ENCODE peak calls at places on chromosome 18, in ten cellular contexts. O, D, I, N, T, A, R, U, Z and W are unnamed samples.

GRCh38 chr18:50429207-50429948 is 54.5 kb downstream of the SKA1 start:
- DNase-seq in O (peak), D (no peak), I (peak), N (no peak), T (no peak), A (no peak), R (no peak), U (no peak), Z (no peak), W (peak)

GRCh38 chr18:21820035-21820810 is 79.6 kb downstream of the MIB1 start:
- DNase-seq in O (peak), D (no peak), I (peak), N (no peak), T (no peak), A (no peak), R (no peak), U (no peak), Z (no peak), W (peak)

GRCh38 chr18:14093526-14093925 is 38.7 kb downstream of the ZNF519 start:
- DNase-seq in O (no peak), D (no peak), I (no peak), N (no peak), T (no peak), A (no peak), R (no peak), U (no peak), Z (no peak), W (no peak)

GRCh38 chr18:61838521-61838920 is 54.3 kb downstream of the RNF152 start:
- DNase-seq in O (no peak), D (no peak), I (no peak), N (no peak), T (no peak), A (no peak), R (no peak), U (no peak), Z (no peak), W (no peak)

GRCh38 chr18:46061387-46061786 is 10.7 kb downstream of the PSTPIP2 start:
- DNase-seq in O (no peak), D (no peak), I (no peak), N (no peak), T (peak), A (no peak), R (no peak), U (no peak), Z (no peak), W (no peak)

GRCh38 chr18:36035253-36035652 is 32.1 kb downstream of the RPRD1A start:
- DNase-seq in O (no peak), D (no peak), I (no peak), N (no peak), T (no peak), A (no peak), R (no peak), U (no peak), Z (no peak), W (no peak)

GRCh38 chr18:48639772-48640432 is 101.1 kb downstream of the CTIF start:
- DNase-seq in O (no peak), D (no peak), I (no peak), N (no peak), T (no peak), A (no peak), R (no peak), U (no peak), Z (no peak), W (no peak)

GRCh38 chr18:11567391-11567790 is 42.0 kb upstream of the SLC35G4 start:
- DNase-seq in O (no peak), D (no peak), I (no peak), N (no peak), T (no peak), A (no peak), R (no peak), U (no peak), Z (no peak), W (no peak)

GRCh38 chr18:31722369-31722957 is 38.1 kb upstream of the B4GALT6 start:
- DNase-seq in O (peak), D (peak), I (peak), N (no peak), T (peak), A (peak), R (peak), U (peak), Z (peak), W (peak)

GRCh38 chr18:9366126-9366714 is 31.6 kb downstream of the TWSG1 start:
- DNase-seq in O (peak), D (peak), I (peak), N (no peak), T (peak), A (no peak), R (no peak), U (peak), Z (no peak), W (no peak)
- TF ChIP-seq CTCF in O (peak), D (peak), I (peak), N (peak), T (peak), A (no peak), R (no peak), U (peak), Z (peak), W (no peak)

DNA sequence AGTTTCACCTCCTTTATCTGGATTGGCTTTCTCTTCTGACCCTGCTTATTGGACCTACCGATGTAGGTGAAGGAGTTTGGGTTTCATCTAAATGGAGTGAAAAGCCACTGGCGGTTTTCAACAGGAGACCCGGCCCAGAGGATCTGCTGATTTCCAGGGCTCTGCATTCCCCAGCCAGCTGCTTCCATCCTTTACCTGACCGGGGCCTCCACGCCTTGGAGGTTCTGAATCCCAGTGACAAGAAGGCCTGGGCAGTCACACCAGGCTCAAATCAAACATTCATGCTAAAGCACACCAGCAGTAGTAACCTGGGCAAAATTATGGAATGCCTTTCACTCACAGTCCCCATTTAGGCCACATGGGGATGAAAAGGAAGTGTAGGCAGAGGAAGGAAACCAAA is 30.0 kb upstream of the RTTN start:
- DNase-seq in O (no peak), D (no peak), I (no peak), N (no peak), T (no peak), A (no peak), R (no peak), U (no peak), Z (no peak), W (no peak)
- TF ChIP-seq CTCF in O (no peak), D (no peak), I (no peak), N (no peak), T (no peak), A (no peak), R (no peak), U (no peak), Z (no peak), W (no peak)

GRCh38 chr18:44582432-44582831 is 98.3 kb upstream of the SETBP1 start:
- DNase-seq in O (no peak), D (no peak), I (no peak), N (no peak), T (no peak), A (no peak), R (no peak), U (no peak), Z (no peak), W (no peak)

GRCh38 chr18:44580159-44580558 is 100.5 kb upstream of the SETBP1 start:
- DNase-seq in O (no peak), D (no peak), I (no peak), N (no peak), T (no peak), A (no peak), R (no peak), U (no peak), Z (no peak), W (no peak)

GRCh38 chr18:44584900-44585299 is 95.8 kb upstream of the SETBP1 start:
- DNase-seq in O (no peak), D (no peak), I (no peak), N (no peak), T (no peak), A (no peak), R (no peak), U (no peak), Z (no peak), W (no peak)

GRCh38 chr18:44579745-44580144 is 100.9 kb upstream of the SETBP1 start:
- DNase-seq in O (no peak), D (peak), I (no peak), N (no peak), T (no peak), A (no peak), R (no peak), U (no peak), Z (no peak), W (no peak)

DNA sequence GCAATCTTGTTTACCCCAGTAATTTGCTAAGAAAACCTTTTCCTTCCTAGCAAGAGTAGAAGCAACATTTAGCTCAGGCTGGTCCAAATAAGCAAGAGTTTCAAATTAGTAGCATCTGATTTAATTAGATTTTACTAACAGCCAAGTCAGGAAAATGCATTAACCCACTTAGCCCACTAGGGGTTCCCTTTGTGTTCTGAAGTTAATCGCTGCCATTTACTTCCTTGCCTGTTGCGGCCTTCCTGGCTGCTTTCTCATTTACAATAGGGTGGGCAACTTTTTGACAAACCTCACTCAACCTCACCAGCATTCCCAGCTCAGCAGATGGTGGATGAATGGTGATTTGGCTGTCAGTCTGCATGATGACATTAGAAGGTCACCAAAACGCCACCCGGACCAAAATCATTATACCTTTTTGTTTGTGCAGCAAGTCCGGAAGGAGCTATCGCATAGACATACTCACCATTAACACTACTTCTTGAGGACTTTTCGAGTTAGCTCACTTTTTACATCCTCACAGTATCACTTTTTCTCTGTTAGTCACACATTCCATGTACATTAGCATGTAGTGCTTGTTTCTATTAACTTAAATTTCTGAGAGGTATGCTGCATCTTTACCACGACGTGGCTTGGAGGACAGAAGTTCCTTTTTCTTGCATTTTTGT is 101.5 kb upstream of the SETBP1 start:
- DNase-seq in O (peak), D (no peak), I (peak), N (no peak), T (no peak), A (no peak), R (no peak), U (no peak), Z (no peak), W (peak)
- TF ChIP-seq CTCF in O (peak), D (peak), I (peak), N (peak), T (peak), A (peak), R (peak), U (peak), Z (peak), W (peak)

GRCh38 chr18:41395695-41396094 is 559.3 kb upstream of the PIK3C3 start:
- DNase-seq in O (no peak), D (no peak), I (peak), N (no peak), T (no peak), A (no peak), R (no peak), U (no peak), Z (no peak), W (no peak)
- TF ChIP-seq CTCF in O (no peak), D (no peak), I (peak), N (no peak), T (no peak), A (no peak), R (no peak), U (peak), Z (peak), W (no peak)

GRCh38 chr18:3455090-3455640 is 5.2 kb downstream of the TGIF1 start:
- DNase-seq in O (no peak), D (no peak), I (no peak), N (no peak), T (no peak), A (no peak), R (no peak), U (no peak), Z (no peak), W (no peak)
- TF ChIP-seq CTCF in O (no peak), D (no peak), I (no peak), N (no peak), T (no peak), A (peak), R (no peak), U (no peak), Z (no peak), W (no peak)

DNA sequence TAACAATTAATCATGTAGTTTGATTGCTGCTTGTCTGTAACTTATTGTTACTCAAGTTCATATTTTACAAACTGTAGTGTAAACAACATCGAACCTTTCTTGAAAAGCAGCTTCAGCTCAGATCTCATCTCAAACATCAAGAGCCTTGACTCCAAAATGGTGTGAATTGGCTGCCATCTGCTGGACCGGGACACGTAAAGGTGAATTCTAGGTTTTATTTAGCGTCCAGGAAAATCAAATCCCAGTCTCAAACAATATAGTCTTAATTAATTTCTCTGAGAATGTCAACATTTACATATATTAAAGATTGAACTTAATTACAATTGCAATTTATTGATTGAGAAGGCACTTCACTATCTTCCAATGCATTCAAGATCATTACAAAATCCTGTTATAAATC is 453.0 kb downstream of the GALR1 start:
- DNase-seq in O (peak), D (no peak), I (peak), N (no peak), T (no peak), A (no peak), R (no peak), U (peak), Z (no peak), W (no peak)
- TF ChIP-seq CTCF in O (peak), D (no peak), I (peak), N (no peak), T (no peak), A (no peak), R (no peak), U (peak), Z (no peak), W (no peak)

GRCh38 chr18:7871560-7872456 is 304.7 kb downstream of the PTPRM start:
- DNase-seq in O (peak), D (no peak), I (peak), N (no peak), T (no peak), A (peak), R (no peak), U (no peak), Z (no peak), W (no peak)

GRCh38 chr18:7870855-7871254 is 303.7 kb downstream of the PTPRM start:
- DNase-seq in O (peak), D (no peak), I (no peak), N (no peak), T (no peak), A (no peak), R (no peak), U (no peak), Z (no peak), W (no peak)

GRCh38 chr18:7876354-7876753 is 309.2 kb downstream of the PTPRM start:
- DNase-seq in O (no peak), D (no peak), I (peak), N (no peak), T (no peak), A (no peak), R (no peak), U (no peak), Z (no peak), W (no peak)

GRCh38 chr18:7873316-7873715 is 306.2 kb downstream of the PTPRM start:
- DNase-seq in O (no peak), D (no peak), I (no peak), N (no peak), T (no peak), A (no peak), R (no peak), U (no peak), Z (no peak), W (no peak)

DNA sequence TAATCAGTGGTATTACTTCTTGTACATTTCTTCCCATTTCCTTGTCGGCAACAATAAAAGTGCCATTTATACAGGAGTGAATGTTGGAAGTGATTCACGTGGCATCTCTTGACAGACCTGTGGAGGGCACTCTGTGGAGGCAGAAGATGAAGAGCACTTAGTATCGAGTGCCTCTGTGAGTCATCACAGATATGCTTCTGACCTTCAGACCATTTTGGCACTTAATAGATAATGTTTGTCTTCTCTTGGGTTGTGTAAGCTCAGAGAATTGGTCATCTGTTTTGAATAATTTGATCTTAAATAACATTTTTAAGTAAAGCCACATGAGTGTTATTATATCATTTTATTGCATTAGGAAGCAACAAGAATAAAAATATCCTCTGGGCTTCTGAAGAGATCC is 305.5 kb downstream of the PTPRM start:
- DNase-seq in O (peak), D (no peak), I (peak), N (no peak), T (no peak), A (peak), R (no peak), U (no peak), Z (no peak), W (no peak)
- TF ChIP-seq CTCF in O (peak), D (no peak), I (peak), N (peak), T (no peak), A (no peak), R (no peak), U (no peak), Z (peak), W (no peak)

DNA sequence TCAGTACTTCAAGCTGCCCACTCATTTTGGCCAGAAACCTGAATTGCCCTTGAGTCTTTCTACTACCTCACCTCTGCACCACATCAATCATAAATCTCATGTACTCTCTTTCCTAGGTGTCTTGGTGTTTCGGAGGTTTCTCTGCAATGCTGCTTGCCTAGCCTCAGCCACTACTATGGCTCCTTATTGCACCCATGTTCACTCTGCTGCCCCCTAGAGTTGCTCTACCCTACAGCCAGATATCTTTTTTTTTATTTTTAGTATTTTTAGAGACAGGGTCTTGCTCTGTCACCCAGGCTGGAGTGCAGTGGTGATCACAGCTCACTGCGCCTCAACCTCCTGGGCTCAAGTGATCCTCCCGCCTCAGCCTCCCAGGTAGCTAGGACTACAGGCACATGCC is 413.0 kb downstream of the PTPRM start:
- DNase-seq in O (no peak), D (no peak), I (no peak), N (no peak), T (no peak), A (no peak), R (no peak), U (no peak), Z (no peak), W (no peak)
- TF ChIP-seq CTCF in O (no peak), D (no peak), I (no peak), N (no peak), T (no peak), A (no peak), R (no peak), U (no peak), Z (peak), W (no peak)

GRCh38 chr18:74084184-74084583 is 63.5 kb downstream of the FBXO15 start:
- DNase-seq in O (no peak), D (no peak), I (no peak), N (no peak), T (no peak), A (no peak), R (no peak), U (no peak), Z (no peak), W (no peak)

GRCh38 chr18:74083071-74083954 is 64.3 kb downstream of the FBXO15 start:
- DNase-seq in O (no peak), D (no peak), I (no peak), N (no peak), T (no peak), A (no peak), R (no peak), U (no peak), Z (no peak), W (no peak)

GRCh38 chr18:74078257-74078656 is 69.4 kb downstream of the FBXO15 start:
- DNase-seq in O (no peak), D (no peak), I (no peak), N (no peak), T (no peak), A (no peak), R (no peak), U (no peak), Z (no peak), W (no peak)

GRCh38 chr18:74081966-74082365 is 65.7 kb downstream of the FBXO15 start:
- DNase-seq in O (no peak), D (no peak), I (no peak), N (no peak), T (no peak), A (no peak), R (no peak), U (no peak), Z (no peak), W (no peak)

GRCh38 chr18:74082476-74083070 is 65.1 kb downstream of the FBXO15 start:
- DNase-seq in O (peak), D (no peak), I (peak), N (no peak), T (peak), A (peak), R (peak), U (peak), Z (no peak), W (peak)
- TF ChIP-seq CTCF in O (peak), D (peak), I (peak), N (peak), T (peak), A (no peak), R (peak), U (peak), Z (peak), W (no peak)

GRCh38 chr18:3889803-3890202 is 439.8 kb downstream of the TGIF1 start:
- DNase-seq in O (peak), D (no peak), I (peak), N (peak), T (no peak), A (no peak), R (no peak), U (no peak), Z (peak), W (no peak)

GRCh38 chr18:3886575-3887322 is 436.8 kb downstream of the TGIF1 start:
- DNase-seq in O (no peak), D (no peak), I (peak), N (no peak), T (no peak), A (no peak), R (no peak), U (no peak), Z (no peak), W (no peak)

GRCh38 chr18:3879836-3880120 is 429.8 kb downstream of the TGIF1 start:
- DNase-seq in O (no peak), D (no peak), I (no peak), N (peak), T (no peak), A (no peak), R (no peak), U (no peak), Z (no peak), W (no peak)

GRCh38 chr18:3889121-3889520 is 439.1 kb downstream of the TGIF1 start:
- DNase-seq in O (peak), D (no peak), I (no peak), N (no peak), T (no peak), A (no peak), R (no peak), U (no peak), Z (no peak), W (no peak)

GRCh38 chr18:3885209-3885792 is 435.3 kb downstream of the TGIF1 start:
- DNase-seq in O (no peak), D (no peak), I (no peak), N (no peak), T (no peak), A (no peak), R (no peak), U (no peak), Z (no peak), W (no peak)
- TF ChIP-seq CTCF in O (peak), D (no peak), I (no peak), N (no peak), T (no peak), A (no peak), R (no peak), U (no peak), Z (peak), W (no peak)